ENCODE peak calls at places on chromosomes 6 and 20, in five cellular contexts. S, E, P, K and Y are unnamed samples.

GRCh38 chr20:39019805-39020325 is 57.7 kb downstream of the DHX35 start:
- DNase-seq in S (peak; percentile 33), E (no peak), P (no peak), K (no peak), Y (no peak)

GRCh38 chr6:28597924-28598323 is 72.2 kb downstream of the GPX5 start:
- DNase-seq in S (no peak), E (peak; percentile 61), P (peak; percentile 32), K (no peak), Y (peak; percentile 43)

GRCh38 chr6:125679128-125679527 is 70.3 kb upstream of the HEY2 start:
- DNase-seq in S (no peak), E (no peak), P (no peak), K (no peak), Y (no peak)

GRCh38 chr6:7914991-7915789 is 4.6 kb upstream of the TXNDC5 start:
- DNase-seq in S (no peak), E (no peak), P (no peak), K (no peak), Y (peak; percentile 66)

GRCh38 chr6:98944168-98944567 is 3.6 kb downstream of the FBXL4 start:
- DNase-seq in S (no peak), E (no peak), P (no peak), K (no peak), Y (no peak)

GRCh38 chr6:137155830-137156229 is 17.6 kb downstream of the IL22RA2 start:
- DNase-seq in S (no peak), E (no peak), P (peak; percentile 88), K (peak; percentile 39), Y (peak; percentile 84)

GRCh38 chr20:34060970-34061369 is 51.1 kb downstream of the EIF2S2 start:
- DNase-seq in S (no peak), E (no peak), P (no peak), K (no peak), Y (no peak)

GRCh38 chr6:44386929-44387345 is 569 bp upstream of the CDC5L start:
- DNase-seq in S (no peak), E (no peak), P (peak; percentile 76), K (no peak), Y (peak; percentile 9)

GRCh38 chr6:26053929-26054658 is 33.1 kb upstream of the HFE start:
- DNase-seq in S (no peak), E (peak; percentile 30), P (no peak), K (no peak), Y (peak; percentile 50)

GRCh38 chr6:74113901-74114300 is 417.9 kb downstream of the CD109 start:
- DNase-seq in S (no peak), E (no peak), P (no peak), K (no peak), Y (peak; percentile 40)

GRCh38 chr6:111602481-111603404 is 2.9 kb downstream of the TRAF3IP2 start:
- DNase-seq in S (no peak), E (no peak), P (peak; percentile 42), K (no peak), Y (peak; percentile 38)

GRCh38 chr20:21156266-21156665 is 30.4 kb downstream of the KIZ start:
- DNase-seq in S (no peak), E (no peak), P (peak; percentile 59), K (peak; percentile 82), Y (no peak)